ENCODE peak calls at places on chromosomes 7 and 10, in five cellular contexts. Q, Y, V, S and D are unnamed samples.

GRCh38 chr7:33661430-33662160 is 243.7 kb upstream of the BMPER start:
- DNase-seq in Q (no peak), Y (no peak), V (no peak), S (no peak), D (no peak)

GRCh38 chr10:35690534-35690933 is 48.4 kb upstream of the FZD8 start:
- DNase-seq in Q (peak; percentile 8), Y (no peak), V (no peak), S (no peak), D (no peak)

GRCh38 chr7:150722403-150723065 is 6.1 kb downstream of the GIMAP1 start:
- DNase-seq in Q (no peak), Y (no peak), V (no peak), S (no peak), D (no peak)

GRCh38 chr10:59557052-59557451 is 152.6 kb downstream of the SLC16A9 start:
- DNase-seq in Q (no peak), Y (no peak), V (peak; percentile 28), S (no peak), D (peak; percentile 77)

GRCh38 chr7:17523813-17524741 is 225.6 kb downstream of the AHR start:
- DNase-seq in Q (peak; percentile 44), Y (no peak), V (no peak), S (no peak), D (peak; percentile 9)

GRCh38 chr10:17836917-17837316 is 27.8 kb downstream of the MRC1 start:
- DNase-seq in Q (peak; percentile 5), Y (no peak), V (no peak), S (no peak), D (peak; percentile 50)

GRCh38 chr7:49014870-49015269 is 90.5 kb downstream of the CDC14C start:
- DNase-seq in Q (no peak), Y (no peak), V (no peak), S (no peak), D (peak; percentile 30)

GRCh38 chr7:127704211-127704610 is 52.2 kb downstream of the SND1 start:
- DNase-seq in Q (no peak), Y (no peak), V (no peak), S (no peak), D (no peak)

GRCh38 chr7:78062214-78062613 is 263.6 kb downstream of the PHTF2 start:
- DNase-seq in Q (no peak), Y (no peak), V (no peak), S (no peak), D (no peak)

GRCh38 chr10:5014936-5015335 is 11.3 kb upstream of the AKR1C2 start:
- DNase-seq in Q (peak; percentile 29), Y (no peak), V (peak; percentile 13), S (no peak), D (no peak)

GRCh38 chr10:43981232-43981631 is 332.6 kb upstream of the ZNF32 start:
- DNase-seq in Q (no peak), Y (no peak), V (no peak), S (no peak), D (no peak)

GRCh38 chr10:2985729-2986232 is 81.6 kb upstream of the PFKP start:
- DNase-seq in Q (no peak), Y (peak; percentile 73), V (no peak), S (no peak), D (no peak)

GRCh38 chr10:89805599-89806013 is 104.2 kb downstream of the KIF20B start:
- DNase-seq in Q (no peak), Y (no peak), V (no peak), S (peak; percentile 27), D (no peak)

GRCh38 chr10:126101744-126102143 is 205.4 kb downstream of the FANK1 start:
- DNase-seq in Q (no peak), Y (no peak), V (no peak), S (peak; percentile 2), D (no peak)

GRCh38 chr7:75872073-75872782 is 6.6 kb upstream of the RHBDD2 start:
- DNase-seq in Q (no peak), Y (no peak), V (no peak), S (no peak), D (no peak)

GRCh38 chr7:111650456-111650999 is 88.2 kb upstream of the IMMP2L start:
- DNase-seq in Q (peak; percentile 80), Y (no peak), V (no peak), S (no peak), D (no peak)

GRCh38 chr10:70908426-70909296 is 20.3 kb upstream of the PCBD1 start:
- DNase-seq in Q (no peak), Y (no peak), V (no peak), S (no peak), D (no peak)

GRCh38 chr7:44286182-44286617 is 39.2 kb downstream of the CAMK2B start:
- DNase-seq in Q (no peak), Y (no peak), V (no peak), S (no peak), D (peak; percentile 52)

GRCh38 chr7:67552738-67553137 is 556.1 kb downstream of the TYW1 start:
- DNase-seq in Q (no peak), Y (no peak), V (peak; percentile 59), S (no peak), D (no peak)

GRCh38 chr10:12419279-12419847 is 70.0 kb downstream of the CAMK1D start:
- DNase-seq in Q (no peak), Y (peak; percentile 79), V (no peak), S (no peak), D (no peak)

GRCh38 chr10:629186-629998 is 60.1 kb downstream of the DIP2C start:
- DNase-seq in Q (no peak), Y (no peak), V (no peak), S (no peak), D (no peak)

GRCh38 chr7:139109983-139110411 is 477 bp upstream of the ZC3HAV1 start:
- DNase-seq in Q (no peak), Y (no peak), V (no peak), S (no peak), D (no peak)

GRCh38 chr7:108347616-108348015 is 108.6 kb downstream of the NRCAM start:
- DNase-seq in Q (peak; percentile 27), Y (no peak), V (no peak), S (no peak), D (peak; percentile 96)

GRCh38 chr7:17406756-17407155 is 108.3 kb downstream of the AHR start:
- DNase-seq in Q (no peak), Y (no peak), V (no peak), S (no peak), D (no peak)

GRCh38 chr10:132395704-132396494 is 1.1 kb upstream of the PWWP2B start:
- DNase-seq in Q (peak; percentile 62), Y (no peak), V (peak; percentile 46), S (no peak), D (peak; percentile 88)

GRCh38 chr10:69801094-69801433 is 642 bp upstream of the COL13A1 start:
- DNase-seq in Q (peak; percentile 10), Y (peak; percentile 60), V (peak; percentile 63), S (no peak), D (peak; percentile 87)

GRCh38 chr7:405489-406211 is 114.0 kb downstream of the PDGFA start:
- DNase-seq in Q (no peak), Y (no peak), V (no peak), S (no peak), D (no peak)

GRCh38 chr10:116833986-116834760 is 15.1 kb upstream of the ENO4 start:
- DNase-seq in Q (no peak), Y (no peak), V (no peak), S (no peak), D (peak; percentile 81)

GRCh38 chr7:114997487-114998404 is 75.9 kb downstream of the MDFIC start:
- DNase-seq in Q (no peak), Y (no peak), V (no peak), S (no peak), D (no peak)

GRCh38 chr7:150323682-150324365 is 479 bp upstream of the ACTR3C start:
- DNase-seq in Q (no peak), Y (no peak), V (peak; percentile 45), S (no peak), D (no peak)

GRCh38 chr7:154427527-154427926 is 375.3 kb downstream of the DPP6 start:
- DNase-seq in Q (no peak), Y (no peak), V (no peak), S (no peak), D (no peak)

GRCh38 chr10:99630439-99630838 is 10.2 kb upstream of the SLC25A28 start:
- DNase-seq in Q (peak; percentile 55), Y (peak; percentile 26), V (no peak), S (no peak), D (no peak)

GRCh38 chr7:133091943-133092464 is 10.1 kb upstream of the CHCHD3 start:
- DNase-seq in Q (no peak), Y (no peak), V (no peak), S (no peak), D (no peak)

DNA sequence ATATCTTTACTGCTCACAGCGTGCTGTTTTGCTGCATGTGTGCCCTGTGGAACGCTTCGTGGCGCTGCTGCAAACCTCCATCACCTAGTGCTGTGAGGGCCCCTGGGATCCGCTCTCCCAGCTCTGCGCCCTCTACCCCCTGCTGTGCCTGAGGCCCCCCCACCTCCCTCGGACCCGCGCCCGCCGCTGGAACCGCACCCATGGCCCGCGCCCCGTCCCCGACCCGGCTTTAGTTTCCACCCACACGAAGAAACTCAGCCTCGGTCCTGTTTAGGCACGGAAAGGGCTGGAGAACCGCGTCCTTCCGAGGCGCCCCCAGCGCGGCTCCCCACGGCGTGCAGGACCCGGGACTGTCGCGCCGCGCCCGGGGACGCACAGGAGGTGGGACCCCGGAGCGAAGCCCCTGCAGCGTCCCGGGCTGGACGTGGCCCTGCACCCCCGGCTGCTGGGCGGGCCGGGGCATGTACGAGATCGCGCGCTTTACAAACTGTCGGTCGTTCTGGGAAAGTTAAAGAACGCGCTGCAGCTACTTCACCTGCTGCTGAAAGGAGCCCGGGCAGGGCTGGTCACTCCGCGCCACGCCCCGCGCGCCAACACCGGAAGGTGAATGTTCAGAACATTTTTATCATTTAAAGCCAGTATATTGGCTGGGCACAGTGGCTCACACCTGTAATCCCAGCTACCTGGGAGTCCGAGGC is 54.3 kb downstream of the BMS1 start:
- DNase-seq in Q (peak; percentile 3), Y (no peak), V (no peak), S (no peak), D (peak; percentile 62)
- TF ChIP-seq EZH2 in Q (no peak), Y (no peak), V (no peak), S (no peak), D (no peak)

GRCh38 chr10:28367419-28367818 is 64.6 kb upstream of the MPP7 start:
- DNase-seq in Q (no peak), Y (no peak), V (no peak), S (no peak), D (no peak)
- H2AFZ ChIP-seq in Q (no peak overlapping the region), Y (no peak overlapping the region), V (no peak overlapping the region), S (no peak overlapping the region), D (peak overlapping the region; percentile 8)

DNA sequence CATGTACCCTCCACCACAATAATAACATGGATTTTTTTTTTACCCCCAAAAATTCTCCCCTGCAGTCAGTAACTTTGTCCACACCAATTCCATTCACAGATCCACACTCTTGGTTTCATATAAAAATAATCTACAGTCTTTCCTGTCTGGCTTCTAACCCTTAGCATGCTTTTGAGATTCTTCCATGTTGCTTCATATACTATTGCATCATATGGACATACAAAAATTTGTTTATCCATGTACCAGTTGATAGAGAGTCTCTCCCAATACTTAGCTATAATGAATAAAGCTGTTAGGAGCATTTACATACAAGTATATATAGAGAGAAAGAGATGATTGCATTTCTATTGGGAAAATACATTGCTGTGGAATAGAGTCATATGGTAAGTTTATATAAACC is 575.0 kb downstream of the XPNPEP1 start:
- DNase-seq in Q (no peak), Y (no peak), V (no peak), S (no peak), D (no peak)
- TF ChIP-seq REST in Q (no peak), Y (no peak), V (no peak), S (no peak), D (no peak)

GRCh38 chr7:97851725-97852124 is 20.5 kb downstream of the ASNS start:
- DNase-seq in Q (no peak), Y (no peak), V (no peak), S (no peak), D (no peak)
- TF ChIP-seq EZH2 in Q (no peak), Y (no peak), V (no peak), S (no peak), D (no peak)

GRCh38 chr7:38171558-38172403 is 6.3 kb upstream of the STARD3NL start:
- DNase-seq in Q (no peak), Y (no peak), V (no peak), S (peak; percentile 83), D (no peak)
- H2AFZ ChIP-seq in Q (no peak overlapping the region), Y (no peak overlapping the region), V (no peak overlapping the region), S (no peak overlapping the region), D (no peak overlapping the region)